ENCODE peak calls at places on chromosomes 4 and X, in five cellular contexts. One of them, this sample, is unnamed.

GRCh38 chrX:132001127-132001526 is 22.0 kb upstream of the STK26 start:
- DNase-seq in IMR-90: no peak
- DNase-seq in H9: no peak
- DNase-seq in neuronal stem cell: no peak
- DNase-seq in trophoblast cell: peak
- DNase-seq in this sample: no peak

GRCh38 chrX:109264878-109265277 is 217.0 kb downstream of the GUCY2F start:
- DNase-seq in neuronal stem cell: no peak
- DNase-seq in IMR-90: no peak
- DNase-seq in trophoblast cell: no peak
- DNase-seq in H9: no peak
- DNase-seq in this sample: no peak

GRCh38 chr4:46844325-46844917 is 64.6 kb downstream of the COX7B2 start:
- DNase-seq in H9: peak
- DNase-seq in trophoblast cell: peak
- DNase-seq in neuronal stem cell: peak
- DNase-seq in IMR-90: peak
- DNase-seq in this sample: peak

GRCh38 chr4:102169345-102169744 is 175.9 kb downstream of the SLC39A8 start:
- DNase-seq in IMR-90: no peak
- DNase-seq in H9: peak
- DNase-seq in trophoblast cell: no peak
- DNase-seq in neuronal stem cell: peak
- DNase-seq in this sample: peak

GRCh38 chr4:140335076-140335475 is 38.4 kb upstream of the SCOC start:
- DNase-seq in H9: no peak
- DNase-seq in trophoblast cell: no peak
- DNase-seq in IMR-90: no peak
- DNase-seq in neuronal stem cell: no peak
- DNase-seq in this sample: no peak

GRCh38 chr4:17018013-17018412 is 119.6 kb upstream of the LDB2 start:
- DNase-seq in IMR-90: no peak
- DNase-seq in neuronal stem cell: no peak
- DNase-seq in H9: no peak
- DNase-seq in trophoblast cell: no peak
- DNase-seq in this sample: no peak

GRCh38 chr4:28686618-28687017 is 1826.0 kb downstream of the STIM2 start:
- DNase-seq in neuronal stem cell: no peak
- DNase-seq in H9: peak
- DNase-seq in trophoblast cell: peak
- DNase-seq in IMR-90: peak
- DNase-seq in this sample: peak

GRCh38 chrX:85084770-85085393 is 81.2 kb downstream of the APOOL start:
- DNase-seq in H9: no peak
- DNase-seq in trophoblast cell: peak
- DNase-seq in IMR-90: peak
- DNase-seq in neuronal stem cell: peak
- DNase-seq in this sample: peak

GRCh38 chr4:138964716-138965426 is 50.7 kb upstream of the NOCT start:
- DNase-seq in neuronal stem cell: no peak
- DNase-seq in H9: no peak
- DNase-seq in IMR-90: no peak
- DNase-seq in trophoblast cell: no peak
- DNase-seq in this sample: no peak

GRCh38 chr4:161704040-161704439 is 459.8 kb downstream of the FSTL5 start:
- DNase-seq in H9: no peak
- DNase-seq in IMR-90: no peak
- DNase-seq in neuronal stem cell: no peak
- DNase-seq in trophoblast cell: no peak
- DNase-seq in this sample: no peak

GRCh38 chrX:119895843-119896326 is at the start of gene AKAP14:
- DNase-seq in H9: peak
- DNase-seq in neuronal stem cell: no peak
- DNase-seq in IMR-90: peak
- DNase-seq in trophoblast cell: no peak
- DNase-seq in this sample: peak

GRCh38 chrX:43269201-43269600 is 386.9 kb upstream of the MAOA start:
- DNase-seq in IMR-90: no peak
- DNase-seq in trophoblast cell: no peak
- DNase-seq in neuronal stem cell: no peak
- DNase-seq in H9: no peak
- DNase-seq in this sample: peak

GRCh38 chrX:131816551-131817136 is 206.5 kb upstream of the STK26 start:
- DNase-seq in H9: no peak
- DNase-seq in trophoblast cell: peak
- DNase-seq in IMR-90: peak
- DNase-seq in neuronal stem cell: no peak
- DNase-seq in this sample: no peak

GRCh38 chrX:125205918-125206665 is 113.6 kb upstream of the TEX13C start:
- DNase-seq in neuronal stem cell: no peak
- DNase-seq in H9: peak
- DNase-seq in trophoblast cell: no peak
- DNase-seq in IMR-90: no peak
- DNase-seq in this sample: no peak

GRCh38 chr4:117326091-117326490 is 240.7 kb upstream of the TRAM1L1 start:
- DNase-seq in neuronal stem cell: no peak
- DNase-seq in trophoblast cell: no peak
- DNase-seq in H9: no peak
- DNase-seq in IMR-90: no peak
- DNase-seq in this sample: peak

GRCh38 chr4:80535551-80535950 is 200.0 kb downstream of the CFAP299 start:
- DNase-seq in H9: no peak
- DNase-seq in trophoblast cell: peak
- DNase-seq in IMR-90: no peak
- DNase-seq in neuronal stem cell: no peak
- DNase-seq in this sample: no peak

GRCh38 chrX:74421181-74422028 is at the start of gene SLC16A2:
- DNase-seq in neuronal stem cell: peak
- DNase-seq in trophoblast cell: peak
- DNase-seq in IMR-90: peak
- DNase-seq in H9: peak
- DNase-seq in this sample: peak

GRCh38 chrX:125202486-125203378 is 116.9 kb upstream of the TEX13C start:
- DNase-seq in neuronal stem cell: no peak
- DNase-seq in trophoblast cell: no peak
- DNase-seq in IMR-90: no peak
- DNase-seq in H9: peak
- DNase-seq in this sample: no peak

GRCh38 chrX:101693476-101693875 is 33.8 kb upstream of the ARMCX2 start:
- DNase-seq in H9: no peak
- DNase-seq in IMR-90: no peak
- DNase-seq in trophoblast cell: no peak
- DNase-seq in neuronal stem cell: no peak
- DNase-seq in this sample: no peak

GRCh38 chr4:84615355-84615754 is 32.4 kb downstream of the CDS1 start:
- DNase-seq in H9: no peak
- DNase-seq in trophoblast cell: no peak
- DNase-seq in neuronal stem cell: no peak
- DNase-seq in IMR-90: no peak
- DNase-seq in this sample: no peak
- H2BK5ac ChIP-seq in H9: no peak
- H2BK5ac ChIP-seq in trophoblast cell: no peak
- H2BK5ac ChIP-seq in neuronal stem cell: no peak
- H2BK5ac ChIP-seq in IMR-90: no peak
- H2BK5ac ChIP-seq in this sample: no peak

DNA sequence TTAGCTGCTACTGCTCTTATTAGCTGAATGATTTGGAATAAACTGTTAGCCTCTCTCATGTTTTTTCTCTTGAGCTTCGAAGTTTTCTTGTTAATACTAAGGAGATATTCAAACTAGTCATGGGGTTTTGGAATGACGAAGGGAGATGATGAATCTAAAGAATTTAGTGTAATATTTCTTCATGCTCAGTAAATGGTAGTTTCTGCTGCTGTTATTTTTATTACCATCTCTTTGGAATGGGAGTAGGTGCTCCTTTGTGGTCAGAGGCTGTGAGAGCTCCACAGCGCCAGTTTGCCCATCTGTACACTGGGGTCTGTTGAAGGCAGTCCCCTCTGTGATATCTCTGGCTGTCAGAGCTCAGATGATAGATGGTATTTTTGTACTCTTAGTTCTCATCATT is 33.7 kb downstream of the HTT start:
- DNase-seq in trophoblast cell: peak
- DNase-seq in H9: no peak
- DNase-seq in neuronal stem cell: no peak
- DNase-seq in IMR-90: peak
- DNase-seq in this sample: peak
- H2AFZ ChIP-seq in trophoblast cell: no peak
- H2AFZ ChIP-seq in H9: no peak
- H2AFZ ChIP-seq in neuronal stem cell: no peak
- H2AFZ ChIP-seq in IMR-90: no peak
- H2AFZ ChIP-seq in this sample: no peak

DNA sequence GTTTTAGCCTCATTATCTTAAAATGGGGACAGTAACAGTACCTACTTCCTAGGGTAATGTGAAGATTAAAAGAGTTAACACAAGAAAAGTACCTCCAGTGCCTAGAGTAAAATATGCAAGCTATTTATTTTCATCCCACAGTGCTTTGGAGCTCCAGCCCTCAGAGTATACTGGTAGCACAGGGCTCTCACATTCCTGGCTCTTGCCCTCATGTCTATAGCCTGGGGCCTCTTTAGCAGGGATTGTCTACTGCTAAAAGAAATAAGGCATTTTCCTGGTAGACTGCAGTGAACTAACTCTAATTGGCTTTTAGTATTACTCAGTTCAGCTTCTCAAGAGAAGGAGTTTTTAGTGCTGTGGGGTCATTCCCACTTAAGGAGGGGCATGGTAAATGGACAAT is 60.8 kb downstream of the RRAGB start:
- DNase-seq in trophoblast cell: peak
- DNase-seq in IMR-90: peak
- DNase-seq in H9: no peak
- DNase-seq in neuronal stem cell: no peak
- DNase-seq in this sample: peak
- H4K8ac ChIP-seq in trophoblast cell: no peak
- H4K8ac ChIP-seq in IMR-90: no peak
- H4K8ac ChIP-seq in H9: no peak
- H4K8ac ChIP-seq in neuronal stem cell: no peak
- H4K8ac ChIP-seq in this sample: no peak

DNA sequence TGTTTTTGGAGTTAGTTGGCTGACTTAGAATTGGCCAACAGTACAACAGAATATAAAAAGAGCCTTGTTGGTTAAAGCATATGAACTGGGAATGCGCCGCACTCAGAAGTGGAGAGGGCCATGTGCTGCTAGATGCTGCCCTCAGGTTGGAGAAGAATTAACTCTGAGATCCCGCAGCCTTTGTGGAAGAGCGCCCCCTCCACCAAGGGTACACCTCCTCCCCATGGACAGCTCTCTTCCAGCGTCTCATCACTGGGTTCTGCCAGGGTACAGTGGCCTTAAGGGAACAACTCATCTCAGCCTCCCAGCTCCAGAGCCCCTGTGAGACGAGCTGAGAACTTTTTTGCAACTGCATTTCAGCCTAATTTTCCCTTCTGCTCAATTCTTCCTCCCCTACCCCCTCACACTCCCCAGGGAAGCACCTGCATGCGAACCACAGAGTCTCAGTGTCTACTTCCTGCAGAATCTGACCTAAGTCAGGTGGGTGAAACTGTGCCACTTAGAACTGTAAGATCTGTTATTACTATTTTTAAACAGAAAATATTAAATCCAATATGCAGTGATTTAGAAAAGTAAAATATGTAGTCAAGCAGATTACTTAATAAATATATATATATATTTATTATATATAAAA is 380.6 kb downstream of the RAB28 start:
- DNase-seq in neuronal stem cell: no peak
- DNase-seq in H9: peak
- DNase-seq in IMR-90: no peak
- DNase-seq in trophoblast cell: no peak
- DNase-seq in this sample: no peak
- H2BK5ac ChIP-seq in neuronal stem cell: no peak
- H2BK5ac ChIP-seq in H9: no peak
- H2BK5ac ChIP-seq in IMR-90: no peak
- H2BK5ac ChIP-seq in trophoblast cell: no peak
- H2BK5ac ChIP-seq in this sample: no peak

GRCh38 chr4:90028460-90028859 is 98.7 kb upstream of the CCSER1 start:
- DNase-seq in IMR-90: no peak
- DNase-seq in H9: no peak
- DNase-seq in trophoblast cell: no peak
- DNase-seq in neuronal stem cell: no peak
- DNase-seq in this sample: no peak

GRCh38 chr4:90024519-90024918 is 102.7 kb upstream of the CCSER1 start:
- DNase-seq in IMR-90: no peak
- DNase-seq in trophoblast cell: no peak
- DNase-seq in neuronal stem cell: no peak
- DNase-seq in H9: no peak
- DNase-seq in this sample: no peak

GRCh38 chr4:90027565-90027964 is 99.6 kb upstream of the CCSER1 start:
- DNase-seq in neuronal stem cell: no peak
- DNase-seq in H9: no peak
- DNase-seq in IMR-90: no peak
- DNase-seq in trophoblast cell: no peak
- DNase-seq in this sample: no peak

GRCh38 chr4:90030202-90030601 is 97.0 kb upstream of the CCSER1 start:
- DNase-seq in H9: no peak
- DNase-seq in neuronal stem cell: no peak
- DNase-seq in trophoblast cell: no peak
- DNase-seq in IMR-90: no peak
- DNase-seq in this sample: no peak

DNA sequence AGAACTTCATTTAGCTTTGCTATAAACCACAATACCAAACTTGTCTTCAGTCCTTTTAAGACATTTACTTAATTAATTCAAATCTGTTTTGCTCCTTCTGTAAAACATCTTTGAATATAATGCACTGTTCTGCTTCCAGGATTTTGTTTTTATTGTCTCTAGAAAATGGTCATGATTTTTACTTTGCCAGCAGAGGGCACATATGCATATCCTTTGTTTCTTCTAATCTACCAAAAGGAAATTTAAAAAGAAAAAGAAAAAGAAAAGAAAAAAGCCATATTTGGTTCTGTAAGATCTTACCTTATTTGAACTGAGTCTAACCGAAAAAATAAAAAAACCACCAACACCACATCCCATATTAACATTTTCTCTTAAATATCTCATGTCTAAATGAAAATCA is 101.9 kb upstream of the CCSER1 start:
- DNase-seq in trophoblast cell: peak
- DNase-seq in neuronal stem cell: no peak
- DNase-seq in H9: no peak
- DNase-seq in IMR-90: peak
- DNase-seq in this sample: peak
- H2AFZ ChIP-seq in trophoblast cell: no peak
- H2AFZ ChIP-seq in neuronal stem cell: no peak
- H2AFZ ChIP-seq in H9: no peak
- H2AFZ ChIP-seq in IMR-90: no peak
- H2AFZ ChIP-seq in this sample: no peak

DNA sequence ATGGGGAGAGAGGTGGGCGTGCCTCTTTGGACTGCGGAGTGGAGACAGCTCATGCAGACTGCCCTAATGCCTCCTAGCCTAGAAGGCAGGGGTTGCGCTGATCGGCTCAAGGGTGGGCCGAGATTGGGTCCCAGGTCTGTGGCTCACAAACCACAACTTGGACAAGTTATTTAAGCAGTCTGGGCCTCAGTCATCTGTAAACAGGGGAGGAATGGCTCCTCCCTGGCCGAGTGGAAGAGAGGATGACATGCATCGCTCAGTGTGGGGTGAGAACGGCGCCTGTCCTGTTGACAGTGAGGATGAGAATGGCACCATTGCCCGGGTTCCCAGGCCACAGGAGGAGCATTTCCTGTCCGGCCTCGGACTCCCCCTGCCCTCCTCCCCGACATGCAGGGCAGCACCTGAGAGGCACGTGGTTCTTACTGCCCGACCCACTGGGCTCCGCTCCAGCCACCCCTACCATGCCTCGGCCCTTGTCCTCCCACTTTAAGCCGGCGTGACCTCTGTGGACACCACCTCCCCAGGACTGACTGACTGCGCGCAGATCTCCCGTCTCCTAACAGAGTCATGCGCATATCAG is 40.3 kb upstream of the GRPEL1 start:
- DNase-seq in trophoblast cell: no peak
- DNase-seq in IMR-90: no peak
- DNase-seq in neuronal stem cell: no peak
- DNase-seq in H9: no peak
- DNase-seq in this sample: no peak
- H4K8ac ChIP-seq in trophoblast cell: no peak
- H4K8ac ChIP-seq in IMR-90: no peak
- H4K8ac ChIP-seq in neuronal stem cell: no peak
- H4K8ac ChIP-seq in H9: no peak
- H4K8ac ChIP-seq in this sample: no peak

This sample was measured in mesenchymal stem cell.